ENCODE peak calls at places on chromosomes 12 and 14, in six cellular contexts. One of them, this sample, is unnamed.

GRCh38 chr12:93813972-93814821 is 137.0 kb downstream of the CRADD start:
- DNase-seq in GM23248: peak; percentile 91
- DNase-seq in HCT116: no peak
- DNase-seq in hepatocyte: peak; percentile 74
- DNase-seq in MM.1S: no peak
- DNase-seq in PC-3: no peak
- DNase-seq in this sample: no peak

GRCh38 chr14:96581902-96582640 is 79.9 kb downstream of the PAPOLA start:
- DNase-seq in GM23248: peak; percentile 14
- DNase-seq in HCT116: no peak
- DNase-seq in hepatocyte: no peak
- DNase-seq in MM.1S: no peak
- DNase-seq in PC-3: no peak
- DNase-seq in this sample: no peak

GRCh38 chr12:107318804-107319535 is 225.6 kb upstream of the CRY1 start:
- DNase-seq in GM23248: peak; percentile 67
- DNase-seq in HCT116: no peak
- DNase-seq in hepatocyte: peak; percentile 42
- DNase-seq in MM.1S: no peak
- DNase-seq in PC-3: peak; percentile 40
- DNase-seq in this sample: no peak

GRCh38 chr12:55472297-55472696 is 2.4 kb upstream of the OR6C70 start:
- DNase-seq in GM23248: no peak
- DNase-seq in HCT116: no peak
- DNase-seq in hepatocyte: no peak
- DNase-seq in MM.1S: no peak
- DNase-seq in PC-3: no peak
- DNase-seq in this sample: no peak

GRCh38 chr14:23009939-23010718 is at the start of gene C14orf93:
- DNase-seq in GM23248: peak; percentile 89
- DNase-seq in HCT116: no peak
- DNase-seq in hepatocyte: peak; percentile 88
- DNase-seq in MM.1S: peak; percentile 68
- DNase-seq in PC-3: peak; percentile 71
- DNase-seq in this sample: peak; percentile 86

GRCh38 chr12:124480469-124481256 is 86.7 kb downstream of the NCOR2 start:
- DNase-seq in GM23248: peak; percentile 35
- DNase-seq in HCT116: no peak
- DNase-seq in hepatocyte: peak; percentile 38
- DNase-seq in MM.1S: peak; percentile 81
- DNase-seq in PC-3: peak; percentile 87
- DNase-seq in this sample: peak; percentile 37

GRCh38 chr14:22752422-22752821 is 14.1 kb upstream of the OXA1L start:
- DNase-seq in GM23248: no peak
- DNase-seq in HCT116: no peak
- DNase-seq in hepatocyte: no peak
- DNase-seq in MM.1S: no peak
- DNase-seq in PC-3: no peak
- DNase-seq in this sample: no peak

GRCh38 chr14:68789798-68790655 is 2.8 kb downstream of the ZFP36L1 start:
- DNase-seq in GM23248: peak; percentile 66
- DNase-seq in HCT116: no peak
- DNase-seq in hepatocyte: peak; percentile 48
- DNase-seq in MM.1S: no peak
- DNase-seq in PC-3: no peak
- DNase-seq in this sample: no peak

GRCh38 chr12:101829639-101830390 is 944 bp downstream of the GNPTAB start:
- DNase-seq in GM23248: peak; percentile 49
- DNase-seq in HCT116: no peak
- DNase-seq in hepatocyte: peak; percentile 23
- DNase-seq in MM.1S: peak; percentile 54
- DNase-seq in PC-3: peak; percentile 35
- DNase-seq in this sample: peak; percentile 64

GRCh38 chr14:106551265-106551664 is 1024.9 kb downstream of the TMEM121 start:
- DNase-seq in GM23248: no peak
- DNase-seq in HCT116: no peak
- DNase-seq in hepatocyte: no peak
- DNase-seq in MM.1S: peak; percentile 17
- DNase-seq in PC-3: no peak
- DNase-seq in this sample: peak; percentile 32

GRCh38 chr12:119153477-119154434 is 25.0 kb upstream of the HSPB8 start:
- DNase-seq in GM23248: peak; percentile 68
- DNase-seq in HCT116: peak; percentile 68
- DNase-seq in hepatocyte: peak; percentile 94
- DNase-seq in MM.1S: peak; percentile 14
- DNase-seq in PC-3: peak; percentile 15
- DNase-seq in this sample: no peak

GRCh38 chr12:66066071-66066928 is 64.2 kb downstream of the LLPH start:
- DNase-seq in GM23248: peak; percentile 13
- DNase-seq in HCT116: no peak
- DNase-seq in hepatocyte: no peak
- DNase-seq in MM.1S: peak; percentile 82
- DNase-seq in PC-3: no peak
- DNase-seq in this sample: no peak

GRCh38 chr12:3534511-3534910 is 43.5 kb downstream of the PRMT8 start:
- DNase-seq in GM23248: no peak
- DNase-seq in HCT116: no peak
- DNase-seq in hepatocyte: no peak
- DNase-seq in MM.1S: no peak
- DNase-seq in PC-3: no peak
- DNase-seq in this sample: no peak

GRCh38 chr14:65961004-65961403 is 525.2 kb upstream of the CCDC196 start:
- DNase-seq in GM23248: peak; percentile 75
- DNase-seq in HCT116: peak; percentile 24
- DNase-seq in hepatocyte: peak; percentile 58
- DNase-seq in MM.1S: peak; percentile 24
- DNase-seq in PC-3: peak; percentile 67
- DNase-seq in this sample: peak; percentile 41

GRCh38 chr12:71011261-71011660 is 90.7 kb upstream of the PTPRR start:
- DNase-seq in GM23248: peak; percentile 30
- DNase-seq in HCT116: no peak
- DNase-seq in hepatocyte: no peak
- DNase-seq in MM.1S: no peak
- DNase-seq in PC-3: peak; percentile 81
- DNase-seq in this sample: no peak

GRCh38 chr12:14723763-14724162 is 27.4 kb upstream of the GUCY2C start:
- DNase-seq in GM23248: peak; percentile 74
- DNase-seq in HCT116: peak; percentile 28
- DNase-seq in hepatocyte: peak; percentile 58
- DNase-seq in MM.1S: peak; percentile 36
- DNase-seq in PC-3: peak; percentile 62
- DNase-seq in this sample: peak; percentile 73

GRCh38 chr12:67647547-67648305 is 819 bp upstream of the DYRK2 start:
- DNase-seq in GM23248: peak; percentile 93
- DNase-seq in HCT116: peak; percentile 60
- DNase-seq in hepatocyte: peak; percentile 92
- DNase-seq in MM.1S: peak; percentile 34
- DNase-seq in PC-3: peak; percentile 85
- DNase-seq in this sample: peak; percentile 53

GRCh38 chr12:3136641-3137267 is 59.6 kb downstream of the TSPAN9 start:
- DNase-seq in GM23248: no peak
- DNase-seq in HCT116: no peak
- DNase-seq in hepatocyte: no peak
- DNase-seq in MM.1S: no peak
- DNase-seq in PC-3: no peak
- DNase-seq in this sample: no peak

GRCh38 chr12:63078911-63079310 is 72.1 kb downstream of the AVPR1A start:
- DNase-seq in GM23248: no peak
- DNase-seq in HCT116: no peak
- DNase-seq in hepatocyte: no peak
- DNase-seq in MM.1S: no peak
- DNase-seq in PC-3: no peak
- DNase-seq in this sample: no peak

GRCh38 chr12:103269962-103270361 is 225.8 kb downstream of the C12orf42 start:
- DNase-seq in GM23248: no peak
- DNase-seq in HCT116: no peak
- DNase-seq in hepatocyte: no peak
- DNase-seq in MM.1S: no peak
- DNase-seq in PC-3: no peak
- DNase-seq in this sample: no peak

GRCh38 chr12:113246478-113247122 is 25.3 kb downstream of the TPCN1 start:
- DNase-seq in GM23248: no peak
- DNase-seq in HCT116: no peak
- DNase-seq in hepatocyte: peak; percentile 75
- DNase-seq in MM.1S: no peak
- DNase-seq in PC-3: peak; percentile 59
- DNase-seq in this sample: no peak

GRCh38 chr12:131087302-131087818 is 133.7 kb downstream of the ADGRD1 start:
- DNase-seq in GM23248: no peak
- DNase-seq in HCT116: no peak
- DNase-seq in hepatocyte: no peak
- DNase-seq in MM.1S: no peak
- DNase-seq in PC-3: no peak
- DNase-seq in this sample: no peak

GRCh38 chr12:57606016-57606311 is 1.3 kb downstream of the DTX3 start:
- DNase-seq in GM23248: no peak
- DNase-seq in HCT116: no peak
- DNase-seq in hepatocyte: no peak
- DNase-seq in MM.1S: no peak
- DNase-seq in PC-3: no peak
- DNase-seq in this sample: no peak
- H3K4me3 ChIP-seq in GM23248: no peak overlapping the region
- H3K4me3 ChIP-seq in HCT116: no peak overlapping the region
- H3K4me3 ChIP-seq in hepatocyte: no peak overlapping the region
- H3K4me3 ChIP-seq in MM.1S: no peak overlapping the region
- H3K4me3 ChIP-seq in PC-3: no peak overlapping the region
- H3K4me3 ChIP-seq in this sample: no peak overlapping the region

GRCh38 chr14:58639842-58640484 is 2.2 kb downstream of the DACT1 start:
- DNase-seq in GM23248: peak; percentile 89
- DNase-seq in HCT116: peak; percentile 62
- DNase-seq in hepatocyte: peak; percentile 75
- DNase-seq in MM.1S: no peak
- DNase-seq in PC-3: peak; percentile 96
- DNase-seq in this sample: peak; percentile 12
- TF ChIP-seq EZH2phosphoT487 in GM23248: no peak
- TF ChIP-seq EZH2phosphoT487 in HCT116: no peak
- TF ChIP-seq EZH2phosphoT487 in hepatocyte: no peak
- TF ChIP-seq EZH2phosphoT487 in MM.1S: no peak
- TF ChIP-seq EZH2phosphoT487 in PC-3: no peak
- TF ChIP-seq EZH2phosphoT487 in this sample: no peak

GRCh38 chr12:54341901-54342300 is 17.0 kb downstream of the COPZ1 start:
- DNase-seq in GM23248: no peak
- DNase-seq in HCT116: no peak
- DNase-seq in hepatocyte: no peak
- DNase-seq in MM.1S: no peak
- DNase-seq in PC-3: no peak
- DNase-seq in this sample: no peak
- H3K27ac ChIP-seq in GM23248: no peak overlapping the region
- H3K27ac ChIP-seq in HCT116: no peak overlapping the region
- H3K27ac ChIP-seq in hepatocyte: peak overlapping the region; percentile 55
- H3K27ac ChIP-seq in MM.1S: no peak overlapping the region
- H3K27ac ChIP-seq in PC-3: no peak overlapping the region
- H3K27ac ChIP-seq in this sample: no peak overlapping the region

DNA sequence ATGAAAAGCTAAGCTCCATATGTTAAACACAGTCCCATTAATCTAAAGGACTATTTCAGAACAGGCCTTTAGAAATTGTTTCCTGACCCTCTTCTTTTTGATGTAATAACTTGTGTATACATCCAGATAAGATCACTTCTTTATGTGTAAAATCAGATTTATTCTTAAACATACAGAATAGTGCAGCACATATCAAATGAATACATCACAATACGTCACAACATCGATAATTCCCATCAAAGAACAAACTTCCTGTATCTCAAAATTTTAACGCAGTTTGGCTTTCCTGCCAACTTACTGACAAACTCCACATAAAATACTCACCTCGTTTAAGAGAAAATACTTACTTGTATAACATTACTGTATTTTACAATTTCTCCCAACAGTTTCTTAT is 108.7 kb downstream of the ITPR2 start:
- DNase-seq in GM23248: no peak
- DNase-seq in HCT116: no peak
- DNase-seq in hepatocyte: no peak
- DNase-seq in MM.1S: no peak
- DNase-seq in PC-3: no peak
- DNase-seq in this sample: no peak
- H3K4me3 ChIP-seq in GM23248: peak overlapping the region; percentile 27
- H3K4me3 ChIP-seq in HCT116: no peak overlapping the region
- H3K4me3 ChIP-seq in hepatocyte: no peak overlapping the region
- H3K4me3 ChIP-seq in MM.1S: no peak overlapping the region
- H3K4me3 ChIP-seq in PC-3: peak overlapping the region; percentile 1
- H3K4me3 ChIP-seq in this sample: no peak overlapping the region

DNA sequence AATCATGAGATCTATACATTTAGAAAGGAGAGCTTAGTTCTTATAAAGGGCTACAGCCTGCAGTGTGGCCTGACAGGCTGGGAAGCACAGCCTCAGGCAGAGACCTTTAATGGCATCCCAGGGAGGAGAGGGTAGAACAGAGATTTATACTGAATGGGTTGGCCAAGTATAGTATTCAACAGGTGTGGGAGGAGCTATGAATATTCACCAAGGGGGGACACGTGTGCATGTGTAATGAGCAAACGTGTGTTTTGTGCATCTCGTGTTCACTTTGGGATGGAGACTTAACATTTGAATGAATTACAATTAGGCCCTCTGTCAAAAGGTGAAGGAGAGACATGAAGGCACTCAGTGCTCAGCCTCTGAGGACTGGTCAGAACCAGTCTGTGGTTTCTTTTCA is 5.2 kb downstream of the TDP1 start:
- DNase-seq in GM23248: no peak
- DNase-seq in HCT116: no peak
- DNase-seq in hepatocyte: no peak
- DNase-seq in MM.1S: no peak
- DNase-seq in PC-3: no peak
- DNase-seq in this sample: no peak
- TF ChIP-seq EZH2phosphoT487 in GM23248: no peak
- TF ChIP-seq EZH2phosphoT487 in HCT116: no peak
- TF ChIP-seq EZH2phosphoT487 in hepatocyte: no peak
- TF ChIP-seq EZH2phosphoT487 in MM.1S: no peak
- TF ChIP-seq EZH2phosphoT487 in PC-3: no peak
- TF ChIP-seq EZH2phosphoT487 in this sample: no peak

GRCh38 chr14:54685286-54685845 is 118.4 kb downstream of the SAMD4A start:
- DNase-seq in GM23248: no peak
- DNase-seq in HCT116: no peak
- DNase-seq in hepatocyte: no peak
- DNase-seq in MM.1S: no peak
- DNase-seq in PC-3: no peak
- DNase-seq in this sample: no peak

GRCh38 chr14:54680636-54681035 is 113.7 kb downstream of the SAMD4A start:
- DNase-seq in GM23248: peak; percentile 40
- DNase-seq in HCT116: no peak
- DNase-seq in hepatocyte: no peak
- DNase-seq in MM.1S: no peak
- DNase-seq in PC-3: no peak
- DNase-seq in this sample: no peak

GRCh38 chr14:54681819-54682261 is 114.9 kb downstream of the SAMD4A start:
- DNase-seq in GM23248: no peak
- DNase-seq in HCT116: no peak
- DNase-seq in hepatocyte: no peak
- DNase-seq in MM.1S: no peak
- DNase-seq in PC-3: no peak
- DNase-seq in this sample: no peak

GRCh38 chr14:54683882-54684794 is 117.2 kb downstream of the SAMD4A start:
- DNase-seq in GM23248: peak; percentile 94
- DNase-seq in HCT116: no peak
- DNase-seq in hepatocyte: no peak
- DNase-seq in MM.1S: no peak
- DNase-seq in PC-3: peak; percentile 65
- DNase-seq in this sample: no peak

GRCh38 chr14:54682578-54682977 is 115.7 kb downstream of the SAMD4A start:
- DNase-seq in GM23248: no peak
- DNase-seq in HCT116: no peak
- DNase-seq in hepatocyte: no peak
- DNase-seq in MM.1S: no peak
- DNase-seq in PC-3: no peak
- DNase-seq in this sample: no peak
- H3K27ac ChIP-seq in GM23248: no peak overlapping the region
- H3K27ac ChIP-seq in HCT116: no peak overlapping the region
- H3K27ac ChIP-seq in hepatocyte: peak overlapping the region; percentile 68
- H3K27ac ChIP-seq in MM.1S: no peak overlapping the region
- H3K27ac ChIP-seq in PC-3: no peak overlapping the region
- H3K27ac ChIP-seq in this sample: no peak overlapping the region